ENCODE peak calls at places on chromosomes 6 and 20, in nine cellular contexts. U is lung, G is kidney, L is psoas muscle, C is brain microvascular endothelial cell, K is left ventricle myocardium inferior, D is mammary epithelial cell, B is keratinocyte, O is prostate gland. E is an unnamed sample. For H3K36me3, the result is how much of the 10 kb centered on the place peaks cover.

GRCh38 chr6:13436691-13437568 is 50.5 kb downstream of the GFOD1 start:
- DNase-seq in B (no peak), D (no peak), U (no peak), L (no peak), K (no peak), C (no peak), G (no peak), O (no peak), E (no peak)

GRCh38 chr6:6695711-6696048 is 107.2 kb downstream of the LY86 start:
- DNase-seq in D (no peak), L (no peak), O (no peak), C (no peak), K (no peak), U (no peak), B (no peak), G (no peak), E (no peak)

GRCh38 chr6:815348-815738 is 122.4 kb upstream of the EXOC2 start:
- DNase-seq in G (no peak), L (no peak), U (no peak), O (no peak), B (no peak), C (no peak), K (no peak), D (no peak), E (no peak)

GRCh38 chr6:90401933-90402830 is 105.5 kb upstream of the BACH2 start:
- DNase-seq in B (no peak), U (no peak), O (no peak), L (no peak), G (peak), C (no peak), K (no peak), D (no peak), E (no peak)

GRCh38 chr6:71238351-71238750 is 50.3 kb upstream of the OGFRL1 start:
- DNase-seq in G (no peak), K (no peak), D (peak), O (no peak), U (no peak), L (no peak), C (peak), B (no peak), E (peak)

GRCh38 chr6:3722785-3723184 is 28.7 kb downstream of the PXDC1 start:
- DNase-seq in O (no peak), B (no peak), D (no peak), G (no peak), L (no peak), U (no peak), K (no peak), C (no peak), E (no peak)

GRCh38 chr20:63560333-63560805 is 6.4 kb downstream of the FNDC11 start:
- DNase-seq in B (no peak), K (no peak), U (no peak), G (no peak), L (no peak), D (no peak), C (no peak), O (no peak), E (no peak)

GRCh38 chr6:32668226-32668747 is 1.8 kb upstream of the HLA-DQB1 start:
- DNase-seq in B (peak), D (peak), K (no peak), U (peak), O (peak), G (peak), L (peak), C (no peak), E (no peak)

GRCh38 chr6:159169193-159169555 is at the start of gene FNDC1:
- DNase-seq in L (peak), O (no peak), B (no peak), U (no peak), C (no peak), D (no peak), K (peak), G (peak), E (no peak)

GRCh38 chr20:57006411-57007170 is 259.9 kb downstream of the BMP7 start:
- DNase-seq in C (peak), U (no peak), G (no peak), D (peak), K (no peak), L (no peak), O (no peak), B (no peak), E (peak)

GRCh38 chr6:28136585-28137457 is 4.9 kb upstream of the ZKSCAN8 start:
- DNase-seq in B (no peak), O (peak), D (peak), G (peak), K (peak), C (peak), U (peak), L (peak), E (no peak)

GRCh38 chr6:168368063-168368835 is 48.7 kb upstream of the DACT2 start:
- DNase-seq in U (no peak), G (no peak), O (no peak), C (no peak), B (no peak), K (no peak), D (no peak), L (peak), E (no peak)

GRCh38 chr20:16747291-16747811 is 807 bp upstream of the OTOR start:
- DNase-seq in D (no peak), O (peak), B (no peak), K (no peak), U (no peak), C (no peak), G (no peak), L (no peak), E (no peak)

GRCh38 chr6:147022041-147022440 is 182.2 kb upstream of the STXBP5 start:
- DNase-seq in C (no peak), K (no peak), U (no peak), O (no peak), D (peak), L (no peak), B (peak), G (no peak), E (no peak)

GRCh38 chr20:36070451-36070850 is 84.1 kb upstream of the EPB41L1 start:
- DNase-seq in L (no peak), O (no peak), B (no peak), D (no peak), C (no peak), G (no peak), K (no peak), U (no peak), E (no peak)

GRCh38 chr6:154057098-154057497 is 18.1 kb downstream of the OPRM1 start:
- DNase-seq in K (no peak), U (no peak), G (no peak), B (no peak), L (no peak), C (no peak), O (no peak), D (no peak), E (no peak)

GRCh38 chr6:106087548-106088325 is 1.6 kb downstream of the PRDM1 start:
- DNase-seq in C (peak), O (no peak), G (no peak), U (no peak), B (no peak), L (no peak), K (peak), D (peak), E (no peak)

GRCh38 chr6:105492706-105493673 is 90.1 kb upstream of the PREP start:
- DNase-seq in U (no peak), C (peak), D (no peak), K (no peak), O (no peak), B (no peak), L (no peak), G (no peak), E (no peak)

GRCh38 chr6:55299285-55299684 is 28.0 kb upstream of the GFRAL start:
- DNase-seq in D (no peak), L (no peak), U (no peak), G (no peak), B (no peak), O (peak), C (no peak), K (no peak), E (no peak)

GRCh38 chr20:32524871-32525501 is 60.1 kb downstream of the NOL4L start:
- DNase-seq in D (no peak), B (no peak), K (peak), L (peak), U (no peak), O (peak), G (peak), C (no peak), E (no peak)

GRCh38 chr6:14910692-14911547 is 334.9 kb upstream of the JARID2 start:
- DNase-seq in L (peak), U (peak), D (no peak), C (no peak), O (no peak), K (peak), G (peak), B (no peak), E (no peak)

GRCh38 chr6:69865126-69865525 is 1.2 kb upstream of the COL19A1 start:
- DNase-seq in B (no peak), G (no peak), D (peak), C (peak), O (no peak), K (no peak), L (no peak), U (no peak), E (peak)

GRCh38 chr6:25661129-25661779 is 9.2 kb downstream of the SCGN start:
- DNase-seq in O (no peak), K (no peak), L (no peak), B (no peak), D (no peak), U (no peak), C (no peak), G (no peak), E (no peak)

GRCh38 chr6:130026859-130027258 is 8.5 kb downstream of the L3MBTL3 start:
- DNase-seq in B (no peak), O (no peak), U (no peak), K (no peak), G (no peak), D (peak), C (no peak), L (no peak), E (no peak)

GRCh38 chr6:40610229-40610628 is 23.1 kb upstream of the LRFN2 start:
- DNase-seq in G (no peak), O (no peak), D (no peak), K (no peak), L (no peak), U (no peak), C (no peak), B (no peak), E (no peak)

GRCh38 chr6:52572536-52572935 is 4.3 kb downstream of the TRAM2 start:
- DNase-seq in O (no peak), L (no peak), D (no peak), C (no peak), B (no peak), U (no peak), G (no peak), K (no peak), E (no peak)

GRCh38 chr6:124958759-124959354 is 3.4 kb upstream of the RNF217 start:
- DNase-seq in D (peak), O (no peak), B (no peak), C (no peak), L (no peak), K (no peak), G (no peak), U (no peak), E (no peak)

GRCh38 chr6:40251609-40252008 is 317.3 kb upstream of the MOCS1 start:
- DNase-seq in O (no peak), U (no peak), G (no peak), L (no peak), K (no peak), B (no peak), D (no peak), C (no peak), E (no peak)

GRCh38 chr6:131819507-131820228 is 11.8 kb downstream of the ENPP1 start:
- DNase-seq in B (no peak), K (no peak), G (no peak), U (no peak), O (no peak), D (peak), L (no peak), C (peak), E (peak)

GRCh38 chr20:13111249-13111911 is 102.6 kb downstream of the SPTLC3 start:
- DNase-seq in K (no peak), L (no peak), D (no peak), O (no peak), G (no peak), U (no peak), C (no peak), B (no peak), E (no peak)

GRCh38 chr6:83509416-83509815 is 2.9 kb upstream of the PRSS35 start:
- DNase-seq in D (no peak), O (no peak), G (no peak), U (no peak), C (no peak), L (no peak), K (no peak), B (no peak), E (no peak)

DNA sequence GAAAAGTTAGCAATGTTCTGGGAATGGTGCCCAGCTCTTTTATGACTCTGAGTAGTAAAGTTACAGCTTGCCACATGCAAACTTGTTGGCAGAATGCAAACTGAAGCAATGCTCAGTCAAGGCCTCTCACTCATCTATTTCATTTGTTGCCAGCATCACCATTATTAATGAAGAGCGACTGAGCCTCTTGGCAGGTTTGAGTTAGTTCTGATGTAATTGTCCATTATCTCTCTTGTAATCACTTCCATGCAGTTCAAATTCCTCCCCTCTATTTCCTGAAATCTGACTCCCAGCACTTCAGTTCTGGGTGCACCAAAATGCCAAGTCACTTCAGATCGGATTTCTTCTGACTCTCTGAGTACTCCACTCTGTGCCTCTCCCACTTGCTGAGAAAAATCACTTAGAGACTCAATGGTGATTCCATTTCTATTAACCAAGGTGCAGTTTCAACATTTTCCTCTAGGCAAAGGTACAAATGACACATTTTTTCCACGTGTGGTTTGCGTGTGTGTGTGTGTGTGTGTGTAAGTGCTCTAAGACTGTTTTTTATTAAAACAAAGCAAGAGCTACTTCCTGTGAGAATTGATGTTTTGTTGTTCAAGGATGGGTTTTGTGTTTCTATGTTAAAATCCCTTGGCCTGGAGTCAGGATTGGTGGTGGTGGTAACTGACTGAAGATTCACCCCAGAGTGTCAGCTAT is 154.2 kb upstream of the STMND1 start:
- DNase-seq in B (no peak), U (peak), G (no peak), D (peak), K (no peak), L (no peak), C (peak), O (peak), E (peak)
- TF ChIP-seq CTCF in B (no peak), U (no peak), G (no peak), D (no peak), K (no peak), L (no peak), C (no peak), O (no peak), E (no peak)

GRCh38 chr6:34110610-34111009 is 35.3 kb downstream of the GRM4 start:
- DNase-seq in C (no peak), D (no peak), B (no peak), G (no peak), O (no peak), L (no peak), U (no peak), K (no peak), E (no peak)
- H3K36me3 ChIP-seq in C (under half), D (under half), B (under half), G (under half), O (under half), L (under half), U (under half), K (under half), E (under half)

GRCh38 chr20:62062661-62063600 is 2.8 kb downstream of the TAF4 start:
- DNase-seq in G (no peak), C (no peak), B (no peak), U (no peak), K (no peak), D (no peak), O (no peak), L (no peak), E (no peak)

GRCh38 chr20:62065669-62066338 is at the start of gene TAF4:
- DNase-seq in D (peak), B (no peak), C (peak), O (peak), L (peak), K (peak), U (peak), G (peak), E (no peak)

GRCh38 chr20:62064788-62065668 is 653 bp downstream of the TAF4 start:
- DNase-seq in G (peak), L (no peak), U (no peak), K (no peak), O (no peak), C (no peak), B (no peak), D (no peak), E (no peak)

GRCh38 chr20:62063601-62063980 is 2.1 kb downstream of the TAF4 start:
- DNase-seq in O (no peak), D (no peak), B (no peak), C (no peak), G (no peak), U (no peak), L (no peak), K (no peak), E (no peak)

DNA sequence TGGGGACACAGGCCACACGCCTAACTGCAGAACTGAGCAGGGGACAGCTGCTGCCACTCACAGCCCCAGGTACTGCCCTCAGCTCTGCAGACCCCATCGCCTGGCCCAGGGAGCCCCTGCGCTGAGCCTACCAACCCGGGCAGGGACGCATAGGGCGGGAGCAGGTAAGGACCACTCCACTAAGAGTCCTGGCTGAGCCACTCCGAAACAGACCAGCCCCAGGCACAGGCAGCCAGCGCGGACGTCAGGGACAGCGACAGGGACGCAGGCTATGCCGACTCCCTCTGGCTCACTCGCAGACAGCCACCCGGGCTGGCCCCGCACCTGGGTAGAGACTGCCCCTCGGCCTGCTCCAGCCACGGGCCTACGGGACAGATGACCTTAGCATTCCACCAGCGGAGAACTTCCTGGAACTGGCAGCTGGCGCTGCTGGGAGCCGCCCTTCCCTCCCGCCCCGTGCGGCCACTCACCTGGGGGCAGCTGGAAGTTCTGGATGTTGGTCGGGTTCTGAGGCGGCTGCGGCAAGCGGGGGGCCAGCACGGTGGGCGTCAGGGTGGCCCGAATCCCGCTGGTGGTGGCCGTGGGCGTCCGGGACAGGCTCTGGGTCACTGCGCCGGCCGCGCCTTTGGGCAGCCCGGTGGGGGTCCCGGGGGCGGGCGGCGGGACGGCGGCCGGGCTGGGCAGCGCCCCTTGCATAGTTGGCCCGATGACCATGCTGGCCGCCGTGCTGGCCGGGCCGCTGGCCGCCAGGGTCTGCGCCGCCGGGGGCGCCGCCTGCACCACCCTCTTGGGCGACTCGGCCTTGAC is 1.5 kb downstream of the TAF4 start:
- DNase-seq in D (peak), L (peak), K (peak), G (peak), U (no peak), B (no peak), C (no peak), O (no peak), E (no peak)
- H3K4me3 ChIP-seq in D (peak), L (peak), K (peak), G (peak), U (peak), B (peak), C (peak), O (peak), E (peak)

DNA sequence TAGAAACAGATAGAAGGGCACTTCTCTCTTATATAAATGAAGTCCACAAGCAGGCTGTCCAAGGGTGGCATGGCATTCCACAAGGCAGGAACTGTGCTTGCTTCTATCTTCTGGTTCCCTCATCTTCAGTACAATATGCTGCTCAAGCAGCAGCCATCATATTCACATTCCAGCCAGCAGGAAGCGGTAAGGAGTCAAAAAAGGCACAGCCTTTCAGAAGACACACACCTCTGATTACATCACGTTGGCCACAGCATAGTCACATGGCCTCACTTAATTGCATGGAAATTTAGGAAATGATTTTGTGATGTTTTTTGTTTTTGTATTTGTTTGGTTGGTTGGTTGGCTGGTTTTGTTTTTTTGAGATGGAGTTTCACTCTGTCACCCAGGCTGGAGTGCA is 19.0 kb downstream of the REM1 start:
- DNase-seq in D (peak), B (peak), G (no peak), O (no peak), C (no peak), K (no peak), L (no peak), U (no peak), E (no peak)
- TF ChIP-seq CTCF in D (peak), B (peak), G (no peak), O (no peak), C (peak), K (peak), L (no peak), U (no peak), E (peak)

DNA sequence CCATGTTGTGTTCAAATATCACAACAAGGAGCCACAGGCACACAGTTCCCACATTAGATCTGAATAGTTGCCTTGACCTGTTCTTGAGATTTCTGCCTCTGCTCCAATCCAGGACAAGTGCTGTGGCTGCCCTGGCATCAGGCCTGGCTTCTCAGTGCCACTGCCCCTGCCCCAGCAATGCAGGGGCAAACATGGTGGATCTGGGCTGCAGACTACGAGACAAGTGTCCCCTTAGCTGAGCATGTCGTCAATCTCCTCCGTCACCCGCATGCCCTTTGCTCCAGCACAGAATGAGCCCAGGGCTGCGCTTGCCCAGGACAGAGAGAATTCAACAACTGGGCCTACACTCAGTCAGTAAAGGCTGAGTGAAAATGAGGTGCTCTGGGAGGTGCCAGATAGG is 201.6 kb downstream of the SYNDIG1 start:
- DNase-seq in G (peak), B (no peak), D (no peak), O (no peak), L (no peak), U (no peak), C (no peak), K (no peak), E (no peak)
- H3K36me3 ChIP-seq in G (under half), B (under half), D (under half), O (under half), L (under half), U (under half), C (under half), K (under half), E (under half)

DNA sequence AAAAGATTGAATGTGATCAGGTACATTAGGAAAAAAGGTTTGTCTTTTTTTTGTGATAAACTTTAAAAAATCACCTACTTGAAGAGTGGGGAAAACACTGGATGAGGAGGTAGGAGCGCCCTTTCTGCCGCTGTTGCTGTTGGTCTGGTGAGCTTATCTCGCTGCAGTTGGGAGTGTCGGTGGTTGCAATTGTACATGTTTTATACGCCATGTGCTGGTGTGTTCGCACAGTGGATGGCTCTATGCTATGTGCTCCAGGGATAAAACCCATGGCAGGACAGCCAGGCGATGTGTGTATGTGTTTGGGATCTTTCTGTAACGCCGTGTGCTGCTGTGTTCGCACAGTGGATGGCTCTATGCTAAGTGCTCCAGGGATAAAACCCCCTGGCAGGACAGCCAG is 1.7 kb downstream of the SLC22A3 start:
- DNase-seq in B (no peak), G (no peak), U (no peak), D (no peak), K (no peak), O (no peak), L (no peak), C (no peak), E (no peak)
- H3K4me3 ChIP-seq in B (peak), G (peak), U (peak), D (no peak), K (peak), O (peak), L (peak), C (no peak), E (no peak)

E was measured in BJ.